ENCODE peak calls at places on chromosomes 13 and 19, in four cellular contexts. M, Y, V and S are unnamed samples.

GRCh38 chr19:54297759-54298305 is 15.1 kb downstream of the LILRA5 start:
- DNase-seq in V (no peak), Y (no peak), M (peak; percentile 3), S (no peak)

GRCh38 chr19:4246767-4247593 is at the start of gene YJU2:
- DNase-seq in M (peak; percentile 99), Y (peak; percentile 98), V (peak; percentile 99), S (peak; percentile 99)

GRCh38 chr13:113918580-113918979 is 54.7 kb upstream of the GAS6 start:
- DNase-seq in M (no peak), V (no peak), Y (peak; percentile 30), S (no peak)

GRCh38 chr19:40604647-40605200 is 3.6 kb downstream of the LTBP4 start:
- DNase-seq in M (no peak), V (no peak), Y (no peak), S (no peak)

GRCh38 chr13:73138276-73138950 is 79.6 kb downstream of the KLF5 start:
- DNase-seq in M (no peak), Y (no peak), V (peak; percentile 21), S (no peak)

GRCh38 chr13:48514776-48515175 is 18.1 kb downstream of the RCBTB2 start:
- DNase-seq in Y (no peak), M (no peak), V (no peak), S (no peak)

GRCh38 chr13:27120011-27120410 is 51.6 kb downstream of the USP12 start:
- DNase-seq in M (no peak), Y (no peak), V (no peak), S (no peak)

GRCh38 chr13:48853381-48854102 is 122.2 kb upstream of the FNDC3A start:
- DNase-seq in M (no peak), V (no peak), Y (no peak), S (no peak)

GRCh38 chr19:39390460-39390758 is 497 bp downstream of the PAF1 start:
- DNase-seq in V (no peak), Y (no peak), M (peak; percentile 84), S (no peak)

GRCh38 chr13:30870049-30870884 is 35.8 kb upstream of the MEDAG start:
- DNase-seq in Y (peak; percentile 67), V (no peak), M (peak; percentile 79), S (no peak)

GRCh38 chr13:84917252-84917878 is 881.9 kb downstream of the SLITRK6 start:
- DNase-seq in V (peak; percentile 8), Y (no peak), M (no peak), S (no peak)

GRCh38 chr19:43581467-43581866 is 5.9 kb downstream of the PINLYP start:
- DNase-seq in Y (no peak), M (no peak), V (no peak), S (no peak)

GRCh38 chr19:44777715-44778347 is at the start of gene CBLC:
- DNase-seq in Y (peak; percentile 92), V (peak; percentile 68), M (peak; percentile 94), S (peak; percentile 47)

GRCh38 chr19:46862974-46863632 is 2.3 kb downstream of the ARHGAP35 start:
- DNase-seq in Y (no peak), V (no peak), M (no peak), S (no peak)

GRCh38 chr19:49809155-49809986 is 3.7 kb downstream of the FUZ start:
- DNase-seq in Y (peak; percentile 82), M (no peak), V (peak; percentile 35), S (no peak)

GRCh38 chr13:109665781-109666249 is 120.6 kb downstream of the IRS2 start:
- DNase-seq in V (no peak), M (no peak), Y (no peak), S (no peak)

GRCh38 chr19:2371656-2372055 is 11.6 kb downstream of the TMPRSS9 start:
- DNase-seq in V (no peak), M (no peak), Y (no peak), S (no peak)

GRCh38 chr19:4186087-4186993 is 3.9 kb downstream of the ANKRD24 start:
- DNase-seq in V (peak; percentile 67), M (peak; percentile 61), Y (peak; percentile 99), S (peak; percentile 82)

GRCh38 chr19:7961930-7962626 is 18.6 kb upstream of the TIMM44 start:
- DNase-seq in M (no peak), Y (no peak), V (no peak), S (no peak)

GRCh38 chr19:2294377-2295335 is 12.7 kb upstream of the PEAK3 start:
- DNase-seq in Y (no peak), V (no peak), M (no peak), S (no peak)

GRCh38 chr19:43675269-43675879 is 5.4 kb upstream of the PLAUR start:
- DNase-seq in V (no peak), Y (no peak), M (peak; percentile 92), S (no peak)

GRCh38 chr13:75417647-75418046 is 64.3 kb downstream of the TBC1D4 start:
- DNase-seq in V (no peak), Y (no peak), M (no peak), S (no peak)

GRCh38 chr13:83733293-83733692 is 149.0 kb downstream of the SLITRK1 start:
- DNase-seq in V (no peak), Y (no peak), M (no peak), S (no peak)

GRCh38 chr19:1446713-1447564 is 3.0 kb upstream of the APC2 start:
- DNase-seq in M (no peak), V (no peak), Y (peak; percentile 88), S (no peak)

GRCh38 chr19:51257471-51257870 is 6.6 kb downstream of the SIGLECL1 start:
- DNase-seq in M (no peak), V (no peak), Y (no peak), S (no peak)

GRCh38 chr19:51256053-51256682 is 5.3 kb downstream of the SIGLECL1 start:
- DNase-seq in V (no peak), M (no peak), Y (no peak), S (no peak)

GRCh38 chr19:51258761-51259160 is 7.9 kb downstream of the SIGLECL1 start:
- DNase-seq in Y (no peak), M (no peak), V (no peak), S (no peak)

GRCh38 chr19:51259348-51260245 is 8.7 kb downstream of the SIGLECL1 start:
- DNase-seq in Y (peak; percentile 69), M (peak; percentile 41), V (peak; percentile 24), S (peak; percentile 23)

DNA sequence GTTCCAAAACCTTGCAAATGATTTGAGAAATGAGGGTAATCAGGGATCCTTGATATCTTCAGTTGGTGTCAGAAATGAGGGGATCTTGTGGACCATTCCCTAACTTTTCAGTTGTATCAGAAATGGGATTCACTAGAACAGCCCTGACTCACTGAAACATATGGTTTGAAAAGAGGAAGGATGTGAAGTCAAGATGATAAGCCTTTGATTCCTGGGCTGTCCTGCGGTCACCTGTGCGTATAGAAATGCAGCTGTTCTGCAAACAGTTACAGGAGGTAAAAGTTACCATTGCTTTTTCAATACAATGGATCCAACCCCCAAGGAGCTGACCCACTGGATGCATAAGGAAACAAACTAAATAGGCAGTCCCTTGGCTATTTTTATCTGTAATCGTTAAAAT is 7.3 kb downstream of the SIGLECL1 start:
- DNase-seq in Y (no peak), M (no peak), V (no peak), S (no peak)
- TF ChIP-seq ZNF274 in Y (no peak), M (no peak), V (no peak), S (no peak)

GRCh38 chr19:57615346-57615745 is 1.3 kb downstream of the ZNF134 start:
- DNase-seq in V (no peak), M (no peak), Y (no peak), S (no peak)
- H3K9me3 ChIP-seq in V (peaks cover 8% of the 10 kb centered on the region), M (peaks cover 41% of the 10 kb centered on the region), Y (peaks cover 48% of the 10 kb centered on the region), S (peaks cover 57% of the 10 kb centered on the region)

GRCh38 chr19:35533822-35534521 is 716 bp downstream of the GAPDHS start:
- DNase-seq in M (no peak), Y (peak; percentile 82), V (peak; percentile 23), S (no peak)
- TF ChIP-seq ZNF274 in M (no peak), Y (no peak), V (no peak), S (no peak)

DNA sequence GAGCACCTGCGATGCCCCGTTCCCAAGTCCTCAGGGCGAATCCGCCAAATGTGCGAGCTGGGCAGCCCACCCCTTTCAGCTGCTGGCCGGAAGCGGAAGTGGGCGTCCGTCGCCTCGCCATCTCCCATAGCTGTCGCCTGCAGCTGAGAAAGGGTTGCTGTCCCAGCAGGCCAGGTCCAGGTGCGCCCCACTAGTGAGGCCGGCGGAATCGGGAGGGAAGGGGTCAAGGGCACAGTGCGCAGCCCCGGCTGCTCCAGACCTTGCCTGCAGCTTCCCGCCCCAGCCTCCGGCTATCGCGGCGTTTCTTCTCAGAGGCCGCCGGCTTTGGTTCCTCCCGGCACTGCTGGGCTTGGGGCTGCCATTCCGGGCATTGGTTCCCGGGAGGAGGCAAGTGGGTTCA is at the start of gene ZNF177:
- DNase-seq in M (no peak), V (no peak), Y (no peak), S (peak; percentile 69)
- H3K9me3 ChIP-seq in M (peaks cover 11% of the 10 kb centered on the region), V (peaks cover 56% of the 10 kb centered on the region), Y (peaks cover 52% of the 10 kb centered on the region), S (no peaks in the 10 kb centered on the region)

GRCh38 chr13:46468570-46468969 is 81.5 kb upstream of the RUBCNL start:
- DNase-seq in V (no peak), Y (no peak), M (no peak), S (no peak)

GRCh38 chr13:46463719-46464118 is 76.7 kb upstream of the RUBCNL start:
- DNase-seq in Y (no peak), M (no peak), V (no peak), S (no peak)

GRCh38 chr13:46472384-46472783 is 80.6 kb upstream of the LRCH1 start:
- DNase-seq in Y (no peak), M (no peak), V (no peak), S (no peak)

GRCh38 chr13:46473806-46474205 is 79.2 kb upstream of the LRCH1 start:
- DNase-seq in Y (no peak), M (no peak), V (no peak), S (no peak)

DNA sequence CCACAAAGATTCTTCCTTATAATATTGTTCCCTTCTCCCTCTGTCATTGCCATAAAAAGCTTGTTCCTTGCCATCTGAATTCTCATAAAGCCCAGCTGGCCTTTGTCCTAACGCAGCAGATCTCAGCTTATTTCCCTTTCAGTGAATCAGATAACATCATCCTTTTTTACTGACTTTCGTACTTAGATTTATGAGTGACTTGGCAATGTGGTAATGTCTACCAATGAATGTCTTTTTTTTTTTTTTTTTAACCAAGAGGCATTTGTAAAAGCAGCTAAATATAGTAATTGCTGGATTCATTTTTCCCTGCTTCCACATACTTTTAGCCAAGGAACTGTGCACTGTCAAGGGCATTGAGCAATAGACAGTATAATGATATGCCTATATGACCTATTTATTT is 82.0 kb upstream of the RUBCNL start:
- DNase-seq in V (no peak), Y (no peak), M (no peak), S (no peak)
- TF ChIP-seq ZNF274 in V (no peak), Y (no peak), M (no peak), S (no peak)

GRCh38 chr19:15831626-15832025 is 16.2 kb upstream of the OR10H1 start:
- DNase-seq in M (no peak), V (no peak), Y (no peak), S (no peak)
- H3K9me3 ChIP-seq in M (no peaks in the 10 kb centered on the region), V (no peaks in the 10 kb centered on the region), Y (peaks cover 91% of the 10 kb centered on the region), S (no peaks in the 10 kb centered on the region)

GRCh38 chr13:112140366-112140765 is 73.4 kb downstream of the SOX1 start:
- DNase-seq in M (no peak), Y (no peak), V (no peak), S (no peak)
- TF ChIP-seq ZNF274 in M (no peak), Y (no peak), V (no peak), S (no peak)

DNA sequence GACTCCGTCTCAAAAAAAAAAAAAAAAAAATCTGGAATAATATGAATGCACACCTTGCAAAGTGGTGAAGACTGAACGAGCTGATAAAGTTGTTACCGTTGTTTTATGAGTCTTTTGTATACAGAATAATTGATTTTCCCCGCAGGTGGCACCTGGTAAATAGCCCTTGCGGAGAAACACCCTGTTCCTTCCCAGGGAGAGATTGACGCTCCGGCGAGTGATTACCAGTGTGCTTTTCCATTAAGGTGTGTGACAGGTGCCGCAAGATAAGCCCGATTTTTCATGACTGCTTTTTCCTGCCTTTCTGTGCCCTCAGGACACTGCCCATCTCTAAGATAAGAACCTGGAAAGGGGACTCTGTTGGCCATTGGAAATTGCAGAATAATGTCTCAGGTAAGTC is 943 bp downstream of the ZNF302 start:
- DNase-seq in V (no peak), Y (no peak), M (no peak), S (no peak)
- H3K9me3 ChIP-seq in V (peaks cover 12% of the 10 kb centered on the region), Y (peaks cover 6% of the 10 kb centered on the region), M (no peaks in the 10 kb centered on the region), S (peaks cover 9% of the 10 kb centered on the region)